ENCODE peak calls at places on chromosomes 7 and 10, in seven cellular contexts. S is foreskin keratinocyte; Y is endothelial cell; K is T1000; V is endodermal cell; H is CD8-positive, alpha-beta T cell; Q is H7. C is an unnamed sample.

GRCh38 chr7:127409629-127410028 is 17.1 kb upstream of the ZNF800 start:
- DNase-seq in S (no peak), Y (no peak), K (no peak), V (no peak), H (no peak), Q (peak; percentile 11), C (no peak)

GRCh38 chr10:129689681-129690080 is 222.6 kb downstream of the MGMT start:
- DNase-seq in S (peak; percentile 66), Y (no peak), K (no peak), V (no peak), H (no peak), Q (no peak), C (no peak)

GRCh38 chr10:82742478-82742877 is 867.5 kb downstream of the NRG3 start:
- DNase-seq in S (peak; percentile 50), Y (no peak), K (peak; percentile 22), V (no peak), H (no peak), Q (no peak), C (no peak)

GRCh38 chr7:1950623-1951523 is 280.8 kb downstream of the ELFN1 start:
- DNase-seq in S (no peak), Y (no peak), K (no peak), V (no peak), H (no peak), Q (no peak), C (no peak)

GRCh38 chr10:129481641-129482040 is 14.6 kb downstream of the MGMT start:
- DNase-seq in S (no peak), Y (no peak), K (no peak), V (no peak), H (no peak), Q (no peak), C (no peak)

GRCh38 chr10:61125560-61126250 is 181.7 kb upstream of the RHOBTB1 start:
- DNase-seq in S (no peak), Y (no peak), K (no peak), V (no peak), H (no peak), Q (no peak), C (no peak)

GRCh38 chr10:85548038-85548437 is 818.6 kb downstream of the GRID1 start:
- DNase-seq in S (peak; percentile 83), Y (peak; percentile 21), K (peak; percentile 14), V (peak; percentile 64), H (no peak), Q (peak; percentile 2), C (no peak)

GRCh38 chr7:1666779-1667565 is 3.1 kb upstream of the ELFN1 start:
- DNase-seq in S (no peak), Y (peak; percentile 33), K (no peak), V (peak; percentile 68), H (no peak), Q (peak; percentile 86), C (no peak)

GRCh38 chr10:101561068-101561915 is 26.8 kb downstream of the POLL start:
- DNase-seq in S (no peak), Y (no peak), K (no peak), V (peak; percentile 54), H (no peak), Q (peak; percentile 52), C (no peak)

C was measured in NCI-H1048.